ENCODE peak calls at places on chromosome 17, in seven cellular contexts. N, M, S, L, U, A and T are unnamed samples.

GRCh38 chr17:49890852-49891251 is 43.0 kb upstream of the TAC4 start:
- DNase-seq in N (no peak), M (no peak), S (no peak), L (no peak), U (no peak), A (no peak), T (no peak)

GRCh38 chr17:62611308-62611707 is 16.2 kb upstream of the MRC2 start:
- DNase-seq in N (no peak), M (no peak), S (no peak), L (no peak), U (no peak), A (no peak), T (no peak)

GRCh38 chr17:56499799-56500388 is 93.6 kb upstream of the NOG start:
- DNase-seq in N (peak), M (no peak), S (peak), L (no peak), U (peak), A (no peak), T (no peak)

GRCh38 chr17:28812980-28813377 is 29.6 kb downstream of the FAM222B start:
- DNase-seq in N (no peak), M (no peak), S (no peak), L (no peak), U (no peak), A (no peak), T (no peak)

GRCh38 chr17:22304667-22305303 is 612.5 kb downstream of the KCNJ18 start:
- DNase-seq in N (no peak), M (no peak), S (no peak), L (no peak), U (no peak), A (no peak), T (no peak)

GRCh38 chr17:2095536-2095910 is 40.6 kb downstream of the HIC1 start:
- DNase-seq in N (no peak), M (no peak), S (no peak), L (no peak), U (no peak), A (no peak), T (no peak)

GRCh38 chr17:44915727-44916058 is 393 bp upstream of the GFAP start:
- DNase-seq in N (no peak), M (no peak), S (no peak), L (no peak), U (no peak), A (no peak), T (no peak)

GRCh38 chr17:42879596-42879985 is 21.0 kb upstream of the G6PC1 start:
- DNase-seq in N (no peak), M (no peak), S (no peak), L (no peak), U (peak), A (no peak), T (no peak)

GRCh38 chr17:73232587-73233373 is 28.9 kb downstream of the CPSF4L start:
- DNase-seq in N (no peak), M (no peak), S (no peak), L (no peak), U (peak), A (no peak), T (no peak)

GRCh38 chr17:54180919-54181318 is 358.2 kb downstream of the KIF2B start:
- DNase-seq in N (no peak), M (no peak), S (peak), L (no peak), U (no peak), A (no peak), T (no peak)

GRCh38 chr17:39920218-39921210 is 2.1 kb upstream of the GSDMB start:
- DNase-seq in N (no peak), M (no peak), S (peak), L (no peak), U (no peak), A (no peak), T (no peak)

GRCh38 chr17:9386401-9386800 is 189.2 kb downstream of the STX8 start:
- DNase-seq in N (no peak), M (no peak), S (no peak), L (no peak), U (peak), A (no peak), T (peak)

GRCh38 chr17:68849673-68850260 is 105.4 kb downstream of the ABCA8 start:
- DNase-seq in N (no peak), M (no peak), S (no peak), L (no peak), U (no peak), A (no peak), T (no peak)

GRCh38 chr17:310111-311010 is 42.2 kb downstream of the RPH3AL start:
- DNase-seq in N (no peak), M (no peak), S (no peak), L (no peak), U (no peak), A (no peak), T (no peak)

GRCh38 chr17:38943607-38944006 is 18.2 kb downstream of the LASP1NB start:
- DNase-seq in N (no peak), M (no peak), S (no peak), L (no peak), U (no peak), A (no peak), T (no peak)

GRCh38 chr17:37844158-37844976 is 79.8 kb upstream of the TBC1D3K start:
- DNase-seq in N (peak), M (peak), S (peak), L (peak), U (peak), A (peak), T (no peak)
- H3K4me3 ChIP-seq in N (peak), M (peak), S (no peak), L (no peak), U (peak), A (no peak), T (no peak)

GRCh38 chr17:81230043-81230820 is 7.5 kb upstream of the CEP131 start:
- DNase-seq in N (no peak), M (no peak), S (no peak), L (no peak), U (no peak), A (no peak), T (no peak)
- TF ChIP-seq CTCF in N (peak), M (peak), S (peak), L (no peak), U (peak), A (peak), T (peak)

GRCh38 chr17:76707985-76708807 is 2.6 kb downstream of the MXRA7 start:
- DNase-seq in N (peak), M (peak), S (peak), L (no peak), U (peak), A (no peak), T (no peak)
- H3K4me3 ChIP-seq in N (no peak), M (peak), S (peak), L (no peak), U (no peak), A (peak), T (no peak)

DNA sequence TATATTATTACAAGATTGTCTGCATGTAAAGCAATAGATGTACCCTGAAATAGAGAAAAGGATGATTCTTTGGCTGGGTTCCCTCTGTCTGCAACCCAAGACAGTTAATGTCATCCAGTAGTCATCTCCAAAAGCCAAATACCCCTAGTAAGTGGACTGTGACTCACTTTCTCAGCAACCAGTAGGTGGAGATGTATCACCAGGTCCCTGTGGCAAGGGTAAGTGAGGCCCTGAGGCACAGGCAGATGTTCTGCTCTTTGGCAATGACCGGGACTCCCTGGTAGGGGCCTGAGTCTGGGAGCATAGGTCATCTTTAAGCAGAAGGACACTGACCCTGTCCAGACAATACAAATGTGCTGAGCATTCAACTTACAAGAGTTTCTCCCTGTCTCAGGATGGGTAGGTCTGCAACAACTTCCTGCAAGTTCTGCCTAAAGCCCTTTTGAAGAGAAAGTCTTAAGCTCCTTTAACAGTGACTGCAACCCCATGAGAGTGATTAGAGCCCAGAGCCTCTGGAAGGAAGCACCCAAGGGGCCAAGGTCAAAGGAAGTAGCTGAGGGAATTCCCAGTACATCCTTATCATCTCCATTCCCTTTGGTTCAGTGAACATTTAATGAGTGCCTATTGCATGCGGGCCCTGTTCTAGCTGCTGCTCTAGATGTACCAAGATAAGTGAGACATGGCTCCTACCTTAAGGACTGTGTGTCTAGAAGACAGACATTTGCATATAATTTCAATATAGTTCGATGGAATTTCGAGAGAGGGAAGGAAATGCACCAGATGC is 31.9 kb downstream of the PMP22 start:
- DNase-seq in N (peak), M (no peak), S (no peak), L (peak), U (peak), A (no peak), T (no peak)
- TF ChIP-seq CTCF in N (peak), M (peak), S (peak), L (peak), U (peak), A (peak), T (peak)

DNA sequence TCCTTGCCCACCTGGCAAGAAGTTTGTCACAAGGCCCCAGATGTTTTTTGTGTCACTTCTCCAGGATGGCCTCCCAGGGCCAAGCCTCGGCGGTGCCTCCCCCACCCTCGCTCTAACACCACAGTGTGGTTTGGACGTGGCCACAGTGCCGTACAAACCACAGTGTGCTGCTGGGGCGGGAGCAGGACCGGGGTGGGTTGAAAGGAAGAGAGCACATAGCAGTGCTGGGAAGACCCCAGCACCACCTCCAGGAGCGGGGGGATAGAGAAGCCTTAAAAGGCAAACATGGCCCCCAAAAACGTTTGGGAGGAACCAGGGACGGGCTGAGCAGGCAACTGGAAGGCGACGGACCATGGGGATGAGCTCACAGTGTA is 5.0 kb upstream of the BCL6B start:
- DNase-seq in N (no peak), M (no peak), S (no peak), L (no peak), U (no peak), A (no peak), T (no peak)
- H3K4me3 ChIP-seq in N (no peak), M (peak), S (no peak), L (no peak), U (no peak), A (no peak), T (no peak)

GRCh38 chr17:33028778-33029177 is 37.1 kb downstream of the SPACA3 start:
- DNase-seq in N (no peak), M (no peak), S (no peak), L (no peak), U (no peak), A (no peak), T (no peak)
- TF ChIP-seq CTCF in N (peak), M (no peak), S (no peak), L (no peak), U (no peak), A (no peak), T (peak)

DNA sequence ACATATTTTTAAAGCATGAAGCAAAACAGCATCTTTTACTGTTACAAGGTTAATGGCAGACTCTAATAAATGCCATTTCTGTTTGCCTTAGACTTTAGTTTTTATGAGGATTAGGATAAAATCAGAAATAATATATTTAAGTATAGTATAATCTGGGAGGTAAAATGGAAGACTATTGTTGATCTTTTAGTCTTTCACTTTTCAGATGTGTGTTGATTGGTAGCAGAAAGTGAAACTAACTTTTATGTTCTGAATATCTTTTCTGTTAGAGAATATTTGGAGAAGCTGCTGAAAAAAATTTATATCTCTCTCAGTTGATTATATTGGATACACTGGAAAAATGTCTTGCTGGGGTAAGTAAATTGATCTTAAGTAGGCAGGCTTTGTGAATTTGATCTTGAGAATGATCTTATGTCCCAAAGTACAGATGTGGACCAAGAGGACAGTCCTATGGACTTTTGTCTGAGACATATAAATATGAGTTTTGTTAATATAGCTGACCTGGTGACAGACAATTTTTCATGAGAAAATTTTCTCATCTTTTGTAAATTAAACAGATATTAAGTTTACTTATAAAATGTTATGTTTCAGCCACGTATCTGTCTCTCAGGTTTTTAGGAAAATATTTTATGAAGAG is 64.1 kb downstream of the NF1 start:
- DNase-seq in N (no peak), M (no peak), S (no peak), L (no peak), U (no peak), A (no peak), T (no peak)
- H3K4me3 ChIP-seq in N (no peak), M (no peak), S (no peak), L (no peak), U (no peak), A (no peak), T (no peak)

GRCh38 chr17:65173284-65173793 is 36.2 kb downstream of the RGS9 start:
- DNase-seq in N (no peak), M (no peak), S (peak), L (no peak), U (peak), A (no peak), T (peak)
- TF ChIP-seq CTCF in N (no peak), M (no peak), S (peak), L (no peak), U (no peak), A (no peak), T (no peak)

GRCh38 chr17:82859431-82860403 is 19.9 kb upstream of the ZNF750 start:
- DNase-seq in N (peak), M (no peak), S (peak), L (no peak), U (peak), A (no peak), T (peak)
- H3K4me3 ChIP-seq in N (no peak), M (no peak), S (no peak), L (no peak), U (no peak), A (no peak), T (peak)

DNA sequence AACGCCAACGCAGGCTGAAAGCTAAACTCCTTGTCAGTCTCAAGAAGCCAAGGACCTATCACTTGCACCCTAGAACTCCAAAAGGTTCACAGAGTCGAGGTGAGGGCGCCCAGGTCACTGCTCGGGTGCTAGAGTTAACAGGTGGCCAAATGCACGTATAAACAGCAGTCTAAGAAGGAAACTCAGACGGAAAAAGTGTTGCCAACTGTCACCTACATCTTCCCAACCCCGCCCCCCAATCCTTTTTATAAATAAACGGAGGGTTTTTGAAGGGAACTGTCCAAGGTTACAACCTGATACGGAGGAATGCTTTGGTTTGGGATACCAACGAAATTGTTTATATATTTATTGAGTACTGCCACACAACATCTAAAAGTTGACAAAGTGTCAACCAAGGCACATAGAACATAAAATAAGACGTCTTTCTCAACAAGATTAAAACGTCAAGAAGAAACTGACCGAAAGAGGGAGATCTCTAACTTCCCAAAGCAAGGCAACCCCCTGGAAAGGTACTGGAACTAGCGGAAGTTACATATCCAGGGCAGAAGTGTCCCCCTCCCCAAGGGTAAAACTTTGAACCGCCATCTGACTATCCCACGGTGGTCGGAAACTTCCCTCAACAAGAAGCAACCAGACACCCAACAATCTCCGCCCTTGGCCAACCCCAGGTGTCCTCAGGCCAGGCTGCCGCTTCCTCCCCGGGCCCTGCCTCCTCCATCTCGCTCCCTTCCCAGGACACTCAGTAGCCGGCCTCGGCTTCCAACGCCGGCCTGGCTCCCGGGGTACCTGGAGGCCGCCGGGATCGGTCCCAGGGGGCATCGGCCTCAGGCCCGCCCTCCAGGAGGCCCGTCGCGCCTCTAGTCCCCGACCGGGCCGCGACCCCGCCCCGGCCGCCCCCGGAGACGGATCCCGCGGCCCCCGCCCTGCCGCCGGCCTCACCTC is 982 bp downstream of the SPAG9 start:
- DNase-seq in N (peak), M (peak), S (peak), L (peak), U (peak), A (no peak), T (no peak)
- TF ChIP-seq CTCF in N (peak), M (peak), S (peak), L (peak), U (peak), A (peak), T (peak)